ENCODE peak calls at places on chromosomes 13 and 19, in four cellular contexts. One of them, this sample, is unnamed.

GRCh38 chr19:12665281-12665573 is 1.3 kb downstream of the MAN2B1 start:
- DNase-seq in HAP-1: no peak
- DNase-seq in activated T-cell treated with anti-CD3 and anti-CD28 coated beads, Interleukin-2, amount 50 U/mL, for 48 hours: peak
- DNase-seq in iris pigment epithelial cell: no peak
- DNase-seq in this sample: no peak

GRCh38 chr19:44447864-44448674 is at the start of gene ZNF229:
- DNase-seq in activated T-cell treated with anti-CD3 and anti-CD28 coated beads, Interleukin-2, amount 50 U/mL, for 48 hours: peak
- DNase-seq in iris pigment epithelial cell: peak
- DNase-seq in HAP-1: no peak
- DNase-seq in this sample: peak

GRCh38 chr19:34480971-34481821 is at the start of gene WTIP:
- DNase-seq in iris pigment epithelial cell: peak
- DNase-seq in activated T-cell treated with anti-CD3 and anti-CD28 coated beads, Interleukin-2, amount 50 U/mL, for 48 hours: no peak
- DNase-seq in HAP-1: peak
- DNase-seq in this sample: peak

GRCh38 chr13:20301391-20302071 is 69.4 kb upstream of the GJB6 start:
- DNase-seq in activated T-cell treated with anti-CD3 and anti-CD28 coated beads, Interleukin-2, amount 50 U/mL, for 48 hours: no peak
- DNase-seq in HAP-1: no peak
- DNase-seq in iris pigment epithelial cell: no peak
- DNase-seq in this sample: no peak

GRCh38 chr13:39369161-39369890 is 233.7 kb downstream of the LHFPL6 start:
- DNase-seq in iris pigment epithelial cell: no peak
- DNase-seq in HAP-1: no peak
- DNase-seq in activated T-cell treated with anti-CD3 and anti-CD28 coated beads, Interleukin-2, amount 50 U/mL, for 48 hours: no peak
- DNase-seq in this sample: no peak

GRCh38 chr19:35555301-35556005 is 8.0 kb downstream of the ATP4A start:
- DNase-seq in iris pigment epithelial cell: peak
- DNase-seq in HAP-1: peak
- DNase-seq in activated T-cell treated with anti-CD3 and anti-CD28 coated beads, Interleukin-2, amount 50 U/mL, for 48 hours: no peak
- DNase-seq in this sample: peak

GRCh38 chr19:33473644-33474305 is 47.8 kb downstream of the PEPD start:
- DNase-seq in iris pigment epithelial cell: peak
- DNase-seq in activated T-cell treated with anti-CD3 and anti-CD28 coated beads, Interleukin-2, amount 50 U/mL, for 48 hours: no peak
- DNase-seq in HAP-1: no peak
- DNase-seq in this sample: no peak

GRCh38 chr13:110318920-110319319 is 11.8 kb downstream of the COL4A2 start:
- DNase-seq in iris pigment epithelial cell: no peak
- DNase-seq in activated T-cell treated with anti-CD3 and anti-CD28 coated beads, Interleukin-2, amount 50 U/mL, for 48 hours: no peak
- DNase-seq in HAP-1: no peak
- DNase-seq in this sample: no peak

GRCh38 chr19:56270676-56271075 is 1.9 kb upstream of the EDDM13 start:
- DNase-seq in activated T-cell treated with anti-CD3 and anti-CD28 coated beads, Interleukin-2, amount 50 U/mL, for 48 hours: no peak
- DNase-seq in HAP-1: no peak
- DNase-seq in iris pigment epithelial cell: no peak
- DNase-seq in this sample: no peak

GRCh38 chr13:28716511-28716910 is 2.3 kb downstream of the SLC46A3 start:
- DNase-seq in iris pigment epithelial cell: peak
- DNase-seq in HAP-1: no peak
- DNase-seq in activated T-cell treated with anti-CD3 and anti-CD28 coated beads, Interleukin-2, amount 50 U/mL, for 48 hours: no peak
- DNase-seq in this sample: no peak

GRCh38 chr19:46732172-46732938 is 13.5 kb upstream of the FKRP start:
- DNase-seq in HAP-1: no peak
- DNase-seq in activated T-cell treated with anti-CD3 and anti-CD28 coated beads, Interleukin-2, amount 50 U/mL, for 48 hours: no peak
- DNase-seq in iris pigment epithelial cell: peak
- DNase-seq in this sample: no peak

GRCh38 chr19:3233831-3234230 is 9.4 kb downstream of the CELF5 start:
- DNase-seq in HAP-1: no peak
- DNase-seq in activated T-cell treated with anti-CD3 and anti-CD28 coated beads, Interleukin-2, amount 50 U/mL, for 48 hours: no peak
- DNase-seq in iris pigment epithelial cell: no peak
- DNase-seq in this sample: no peak

GRCh38 chr19:51735759-51736449 is 12.1 kb upstream of the HAS1 start:
- DNase-seq in iris pigment epithelial cell: peak
- DNase-seq in activated T-cell treated with anti-CD3 and anti-CD28 coated beads, Interleukin-2, amount 50 U/mL, for 48 hours: no peak
- DNase-seq in HAP-1: no peak
- DNase-seq in this sample: no peak

GRCh38 chr13:95870421-95870820 is 182.8 kb downstream of the UGGT2 start:
- DNase-seq in HAP-1: no peak
- DNase-seq in iris pigment epithelial cell: no peak
- DNase-seq in activated T-cell treated with anti-CD3 and anti-CD28 coated beads, Interleukin-2, amount 50 U/mL, for 48 hours: no peak
- DNase-seq in this sample: no peak

GRCh38 chr13:23828866-23829265 is 60.3 kb downstream of the MIPEP start:
- DNase-seq in HAP-1: no peak
- DNase-seq in iris pigment epithelial cell: peak
- DNase-seq in activated T-cell treated with anti-CD3 and anti-CD28 coated beads, Interleukin-2, amount 50 U/mL, for 48 hours: no peak
- DNase-seq in this sample: no peak

GRCh38 chr13:26964278-26965057 is 203.9 kb upstream of the GPR12 start:
- DNase-seq in HAP-1: no peak
- DNase-seq in iris pigment epithelial cell: peak
- DNase-seq in activated T-cell treated with anti-CD3 and anti-CD28 coated beads, Interleukin-2, amount 50 U/mL, for 48 hours: no peak
- DNase-seq in this sample: no peak

This sample was measured in NT2/D1.